ENCODE peak calls at places on chromosome 15, in nine cellular contexts. One of them, this sample, is unnamed. For H3K4me1, the result is how much of the 10 kb centered on the place peaks cover.

GRCh38 chr15:67862771-67863441 is 23.1 kb upstream of the RNU6-1 start:
- DNase-seq in HCT116: no peak
- DNase-seq in GM23338: no peak
- DNase-seq in gastrocnemius medialis: no peak
- DNase-seq in heart left ventricle: no peak
- DNase-seq in GM12878: peak
- DNase-seq in body of pancreas: no peak
- DNase-seq in neuronal stem cell: no peak
- DNase-seq in A549: no peak
- DNase-seq in this sample: no peak

GRCh38 chr15:38411902-38412301 is 42.0 kb upstream of the FAM98B start:
- DNase-seq in HCT116: no peak
- DNase-seq in neuronal stem cell: no peak
- DNase-seq in body of pancreas: no peak
- DNase-seq in GM23338: no peak
- DNase-seq in A549: no peak
- DNase-seq in gastrocnemius medialis: no peak
- DNase-seq in heart left ventricle: no peak
- DNase-seq in GM12878: no peak
- DNase-seq in this sample: no peak

GRCh38 chr15:45645026-45645980 is 10.5 kb downstream of the SQOR start:
- DNase-seq in GM12878: no peak
- DNase-seq in heart left ventricle: no peak
- DNase-seq in A549: peak
- DNase-seq in GM23338: no peak
- DNase-seq in body of pancreas: no peak
- DNase-seq in neuronal stem cell: no peak
- DNase-seq in gastrocnemius medialis: no peak
- DNase-seq in HCT116: no peak
- DNase-seq in this sample: peak

GRCh38 chr15:67755936-67756335 is 69.4 kb upstream of the SKOR1 start:
- DNase-seq in A549: no peak
- DNase-seq in gastrocnemius medialis: no peak
- DNase-seq in body of pancreas: no peak
- DNase-seq in neuronal stem cell: no peak
- DNase-seq in GM12878: no peak
- DNase-seq in GM23338: no peak
- DNase-seq in HCT116: no peak
- DNase-seq in heart left ventricle: no peak
- DNase-seq in this sample: no peak

GRCh38 chr15:65722191-65722590 is 69.9 kb downstream of the DENND4A start:
- DNase-seq in body of pancreas: no peak
- DNase-seq in gastrocnemius medialis: no peak
- DNase-seq in A549: no peak
- DNase-seq in GM23338: no peak
- DNase-seq in heart left ventricle: no peak
- DNase-seq in HCT116: no peak
- DNase-seq in neuronal stem cell: no peak
- DNase-seq in GM12878: no peak
- DNase-seq in this sample: no peak

GRCh38 chr15:67064607-67065530 is 533 bp upstream of the SMAD3 start:
- DNase-seq in heart left ventricle: no peak
- DNase-seq in GM23338: peak
- DNase-seq in GM12878: no peak
- DNase-seq in gastrocnemius medialis: no peak
- DNase-seq in HCT116: no peak
- DNase-seq in neuronal stem cell: peak
- DNase-seq in body of pancreas: peak
- DNase-seq in A549: peak
- DNase-seq in this sample: peak

GRCh38 chr15:101027920-101028319 is 108.8 kb downstream of the LRRK1 start:
- DNase-seq in A549: no peak
- DNase-seq in body of pancreas: no peak
- DNase-seq in heart left ventricle: no peak
- DNase-seq in GM12878: no peak
- DNase-seq in HCT116: no peak
- DNase-seq in GM23338: no peak
- DNase-seq in neuronal stem cell: no peak
- DNase-seq in gastrocnemius medialis: no peak
- DNase-seq in this sample: no peak

GRCh38 chr15:73804421-73804820 is 51.3 kb upstream of the INSYN1 start:
- DNase-seq in neuronal stem cell: no peak
- DNase-seq in heart left ventricle: no peak
- DNase-seq in gastrocnemius medialis: no peak
- DNase-seq in GM12878: no peak
- DNase-seq in GM23338: no peak
- DNase-seq in A549: no peak
- DNase-seq in body of pancreas: no peak
- DNase-seq in HCT116: no peak
- DNase-seq in this sample: no peak

GRCh38 chr15:69522361-69522760 is 69.7 kb downstream of the RPLP1 start:
- DNase-seq in GM12878: no peak
- DNase-seq in heart left ventricle: no peak
- DNase-seq in neuronal stem cell: no peak
- DNase-seq in body of pancreas: no peak
- DNase-seq in HCT116: no peak
- DNase-seq in gastrocnemius medialis: no peak
- DNase-seq in A549: no peak
- DNase-seq in GM23338: no peak
- DNase-seq in this sample: no peak

GRCh38 chr15:41917767-41918430 is 24.0 kb upstream of the SPTBN5 start:
- DNase-seq in heart left ventricle: no peak
- DNase-seq in neuronal stem cell: no peak
- DNase-seq in body of pancreas: peak
- DNase-seq in gastrocnemius medialis: peak
- DNase-seq in GM12878: no peak
- DNase-seq in GM23338: no peak
- DNase-seq in A549: peak
- DNase-seq in HCT116: peak
- DNase-seq in this sample: no peak

GRCh38 chr15:82538961-82539689 is 1.1 kb downstream of the RPS17 start:
- DNase-seq in heart left ventricle: no peak
- DNase-seq in gastrocnemius medialis: no peak
- DNase-seq in GM12878: no peak
- DNase-seq in neuronal stem cell: no peak
- DNase-seq in body of pancreas: no peak
- DNase-seq in A549: no peak
- DNase-seq in HCT116: no peak
- DNase-seq in GM23338: peak
- DNase-seq in this sample: no peak

DNA sequence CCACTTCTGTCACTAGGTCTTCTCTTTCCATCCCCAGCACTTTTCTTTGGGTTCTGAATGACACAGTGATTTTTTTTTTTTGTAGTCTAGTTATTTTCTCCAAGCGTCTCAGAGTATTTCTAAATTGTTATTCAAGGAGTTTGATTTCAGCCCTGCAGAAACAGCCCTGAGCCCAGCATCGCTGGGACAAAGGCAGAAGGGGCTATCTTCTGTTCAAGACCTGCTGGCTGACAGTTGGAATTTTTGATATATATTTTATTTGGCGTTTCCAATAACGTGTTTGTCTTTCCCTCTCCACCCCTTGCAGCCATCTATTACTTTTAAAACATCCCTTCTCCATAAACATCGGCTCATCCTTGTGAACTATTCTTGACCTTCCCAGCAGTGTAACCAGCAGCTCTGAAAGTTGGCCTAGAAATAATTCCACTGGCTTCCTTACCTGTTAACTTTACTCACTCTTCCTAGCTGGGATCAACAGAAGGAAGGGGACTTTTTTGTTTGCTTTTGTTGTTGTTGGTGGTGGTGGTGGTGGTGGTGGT is 5.5 kb upstream of the MEIS2 start:
- DNase-seq in HCT116: no peak
- DNase-seq in body of pancreas: no peak
- DNase-seq in gastrocnemius medialis: no peak
- DNase-seq in A549: no peak
- DNase-seq in heart left ventricle: no peak
- DNase-seq in GM23338: no peak
- DNase-seq in GM12878: no peak
- DNase-seq in neuronal stem cell: peak
- DNase-seq in this sample: no peak
- H3K4me3 ChIP-seq in HCT116: no peak
- H3K4me3 ChIP-seq in body of pancreas: no peak
- H3K4me3 ChIP-seq in gastrocnemius medialis: no peak
- H3K4me3 ChIP-seq in A549: no peak
- H3K4me3 ChIP-seq in heart left ventricle: no peak
- H3K4me3 ChIP-seq in GM23338: no peak
- H3K4me3 ChIP-seq in GM12878: no peak
- H3K4me3 ChIP-seq in neuronal stem cell: no peak
- H3K4me3 ChIP-seq in this sample: no peak

DNA sequence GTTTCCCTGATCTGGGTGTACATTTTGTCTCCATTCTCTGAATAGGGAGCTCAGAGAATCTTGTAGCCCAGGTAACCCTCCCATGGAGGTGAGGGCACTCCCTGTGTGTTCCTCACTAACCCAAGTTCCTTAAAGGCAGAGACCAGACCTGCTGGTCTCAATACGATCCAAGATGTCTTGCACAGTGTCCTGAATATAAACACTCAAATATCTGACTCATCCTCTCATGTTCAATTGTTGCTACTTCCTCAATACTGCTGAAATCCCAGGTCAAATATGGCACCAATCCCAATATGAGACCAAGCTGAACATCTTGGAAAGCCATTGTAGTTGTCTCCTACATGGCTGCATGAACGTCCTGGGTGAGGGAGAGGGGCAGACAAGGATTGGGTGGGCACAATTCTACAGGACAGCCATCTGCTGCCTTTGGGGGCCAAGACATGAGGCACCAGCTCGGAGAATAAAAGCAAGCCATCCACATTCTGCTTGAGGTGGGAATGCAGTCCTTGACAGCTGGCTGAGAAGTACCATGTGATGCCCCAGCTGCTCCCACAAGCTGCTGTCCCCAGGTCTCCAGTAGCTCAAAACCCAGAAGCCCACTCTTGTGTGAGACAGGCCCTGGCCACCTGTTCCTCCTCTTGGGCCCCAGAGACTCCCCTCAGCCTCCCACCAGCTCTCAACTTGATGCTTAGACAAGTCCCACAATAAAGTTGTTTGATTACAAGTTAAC is 18.2 kb downstream of the TBC1D2B start:
- DNase-seq in body of pancreas: no peak
- DNase-seq in GM12878: no peak
- DNase-seq in heart left ventricle: no peak
- DNase-seq in GM23338: no peak
- DNase-seq in A549: no peak
- DNase-seq in neuronal stem cell: no peak
- DNase-seq in HCT116: no peak
- DNase-seq in gastrocnemius medialis: no peak
- DNase-seq in this sample: no peak
- H3K4me1 ChIP-seq in body of pancreas: half or more
- H3K4me1 ChIP-seq in GM12878: half or more
- H3K4me1 ChIP-seq in heart left ventricle: under half
- H3K4me1 ChIP-seq in GM23338: under half
- H3K4me1 ChIP-seq in A549: under half
- H3K4me1 ChIP-seq in neuronal stem cell: under half
- H3K4me1 ChIP-seq in HCT116: under half
- H3K4me1 ChIP-seq in gastrocnemius medialis: half or more
- H3K4me1 ChIP-seq in this sample: half or more

DNA sequence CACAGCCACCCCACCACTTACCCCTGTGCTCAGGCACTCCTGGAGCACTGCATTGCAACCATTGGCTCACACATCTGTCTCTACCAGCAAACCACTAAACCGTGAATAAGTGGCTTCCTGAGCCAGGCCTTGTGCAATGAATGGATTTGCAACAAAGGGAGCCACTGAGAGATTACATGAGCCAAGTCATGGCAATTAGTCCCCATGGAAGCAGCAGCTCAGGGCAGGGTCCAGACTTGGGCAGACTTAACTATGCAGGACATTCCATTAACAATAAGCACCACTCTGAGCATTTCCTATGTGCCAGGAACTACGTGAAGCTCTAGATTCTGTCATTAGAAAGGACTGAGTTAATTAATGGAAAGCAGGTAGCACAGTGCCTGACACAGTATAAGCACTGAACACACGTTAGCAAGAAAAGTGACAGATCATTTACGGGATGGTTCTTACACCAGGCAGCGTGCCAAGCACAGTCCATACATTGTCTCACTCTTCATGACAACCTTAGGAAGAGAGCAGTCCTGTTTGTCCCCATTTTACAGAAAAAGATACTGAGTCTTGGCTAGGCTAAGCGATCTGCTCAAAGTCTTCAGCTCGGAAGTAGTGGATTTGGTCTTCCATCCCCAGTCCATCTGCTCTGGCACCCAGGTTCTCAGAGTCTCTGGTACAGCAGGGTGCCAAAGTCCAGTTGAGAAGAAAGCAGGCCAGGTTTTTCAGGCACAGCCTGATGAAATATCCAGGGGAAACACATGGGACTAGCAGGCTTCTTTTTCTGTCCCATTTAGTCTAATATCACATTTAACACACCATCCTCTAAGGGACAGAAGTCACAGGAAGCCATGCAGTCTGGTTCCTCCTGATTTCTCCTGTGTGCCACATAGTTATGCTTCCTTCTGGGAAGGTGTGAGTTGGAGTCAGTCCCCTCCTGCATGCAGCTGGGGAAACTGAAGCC is 44.1 kb downstream of the LIPC start:
- DNase-seq in GM12878: no peak
- DNase-seq in A549: no peak
- DNase-seq in HCT116: no peak
- DNase-seq in body of pancreas: peak
- DNase-seq in neuronal stem cell: peak
- DNase-seq in GM23338: no peak
- DNase-seq in gastrocnemius medialis: no peak
- DNase-seq in heart left ventricle: no peak
- DNase-seq in this sample: no peak
- H3K27ac ChIP-seq in GM12878: peak
- H3K27ac ChIP-seq in A549: peak
- H3K27ac ChIP-seq in HCT116: no peak
- H3K27ac ChIP-seq in body of pancreas: peak
- H3K27ac ChIP-seq in neuronal stem cell: peak
- H3K27ac ChIP-seq in GM23338: no peak
- H3K27ac ChIP-seq in gastrocnemius medialis: peak
- H3K27ac ChIP-seq in heart left ventricle: peak
- H3K27ac ChIP-seq in this sample: no peak

GRCh38 chr15:80059786-80060489 is 462 bp downstream of the ZFAND6 start:
- DNase-seq in neuronal stem cell: peak
- DNase-seq in body of pancreas: peak
- DNase-seq in GM12878: no peak
- DNase-seq in gastrocnemius medialis: peak
- DNase-seq in A549: peak
- DNase-seq in GM23338: peak
- DNase-seq in HCT116: peak
- DNase-seq in heart left ventricle: peak
- DNase-seq in this sample: no peak

GRCh38 chr15:80058851-80059785 is at the start of gene ZFAND6:
- DNase-seq in GM23338: peak
- DNase-seq in neuronal stem cell: peak
- DNase-seq in A549: peak
- DNase-seq in gastrocnemius medialis: peak
- DNase-seq in GM12878: peak
- DNase-seq in HCT116: peak
- DNase-seq in heart left ventricle: peak
- DNase-seq in body of pancreas: peak
- DNase-seq in this sample: peak

GRCh38 chr15:80066912-80067311 is 7.4 kb downstream of the ZFAND6 start:
- DNase-seq in GM23338: no peak
- DNase-seq in heart left ventricle: no peak
- DNase-seq in GM12878: no peak
- DNase-seq in body of pancreas: no peak
- DNase-seq in gastrocnemius medialis: no peak
- DNase-seq in neuronal stem cell: no peak
- DNase-seq in A549: no peak
- DNase-seq in HCT116: no peak
- DNase-seq in this sample: no peak

GRCh38 chr15:80058044-80058443 is 1.4 kb upstream of the ZFAND6 start:
- DNase-seq in gastrocnemius medialis: no peak
- DNase-seq in A549: no peak
- DNase-seq in GM23338: no peak
- DNase-seq in HCT116: no peak
- DNase-seq in heart left ventricle: no peak
- DNase-seq in GM12878: no peak
- DNase-seq in neuronal stem cell: no peak
- DNase-seq in body of pancreas: no peak
- DNase-seq in this sample: no peak

GRCh38 chr15:80061581-80061980 is 2.1 kb downstream of the ZFAND6 start:
- DNase-seq in heart left ventricle: no peak
- DNase-seq in A549: no peak
- DNase-seq in GM12878: no peak
- DNase-seq in GM23338: no peak
- DNase-seq in HCT116: no peak
- DNase-seq in body of pancreas: no peak
- DNase-seq in neuronal stem cell: no peak
- DNase-seq in gastrocnemius medialis: no peak
- DNase-seq in this sample: no peak
- H3K4me3 ChIP-seq in heart left ventricle: peak
- H3K4me3 ChIP-seq in A549: peak
- H3K4me3 ChIP-seq in GM12878: peak
- H3K4me3 ChIP-seq in GM23338: peak
- H3K4me3 ChIP-seq in HCT116: no peak
- H3K4me3 ChIP-seq in body of pancreas: no peak
- H3K4me3 ChIP-seq in neuronal stem cell: peak
- H3K4me3 ChIP-seq in gastrocnemius medialis: peak
- H3K4me3 ChIP-seq in this sample: peak

This sample was measured in tibial nerve.